ENCODE peak calls at places on chromosomes 3 and 15, in ten cellular contexts. D is stimulated activated CD4-positive, alpha-beta T cell treated with anti-CD3 and anti-CD28 coated beads, Interleukin-12 subunit alpha, Interleukin-12 subunit beta, amount 100 ng/mL, for 48 hours; S is fibroblast of villous mesenchyme; J is GM12865; K is cardiac fibroblast; P is iris pigment epithelial cell; L is fibroblast of the aortic adventitia; H is T-helper 2 cell; Y is dermis microvascular lymphatic vessel endothelial cell; E is activated T-helper 1 cell treated with anti-CD3 and anti-CD28 coated beads, Interleukin-2, amount 50 U/mL, for 16 hours. X is an unnamed sample.

GRCh38 chr3:143288944-143289343 is 169.4 kb downstream of the CHST2 start:
- DNase-seq in J (no peak), P (no peak), E (no peak), K (no peak), L (no peak), S (no peak), D (no peak), H (no peak), Y (no peak), X (no peak)

GRCh38 chr3:114217266-114217665 is 20.1 kb downstream of the ZNF80 start:
- DNase-seq in J (no peak), H (no peak), Y (no peak), D (no peak), E (no peak), S (no peak), P (no peak), L (peak), K (peak), X (no peak)

GRCh38 chr15:63439536-63440264 is 58.1 kb upstream of the CA12 start:
- DNase-seq in K (no peak), J (no peak), D (no peak), P (no peak), L (no peak), E (no peak), Y (peak), S (no peak), H (no peak), X (no peak)

GRCh38 chr3:54917862-54918261 is 10.0 kb downstream of the LRTM1 start:
- DNase-seq in H (no peak), K (no peak), D (no peak), P (no peak), E (no peak), S (no peak), J (no peak), Y (no peak), L (no peak), X (no peak)

GRCh38 chr15:94834000-94834399 is 602.6 kb downstream of the MCTP2 start:
- DNase-seq in L (no peak), P (no peak), Y (no peak), E (no peak), S (no peak), H (no peak), J (no peak), K (no peak), D (no peak), X (no peak)

GRCh38 chr3:156694536-156694935 is 20.1 kb downstream of the TIPARP start:
- DNase-seq in S (peak), H (no peak), Y (no peak), K (no peak), J (no peak), L (no peak), D (no peak), E (no peak), P (peak), X (no peak)

GRCh38 chr3:150255416-150255815 is 152.7 kb upstream of the TSC22D2 start:
- DNase-seq in H (no peak), E (no peak), J (no peak), P (no peak), L (no peak), K (peak), D (no peak), Y (no peak), S (no peak), X (no peak)

GRCh38 chr3:166900866-166901577 is 479.1 kb downstream of the ZBBX start:
- DNase-seq in E (no peak), L (no peak), P (peak), K (no peak), J (no peak), H (no peak), S (no peak), Y (no peak), D (no peak), X (no peak)

X was measured in brain microvascular endothelial cell.